ENCODE peak calls at places on chromosomes 2 and 18, in five cellular contexts. U is adrenal gland, Y is HL-60, Z is RWPE1, D is NB4. M is an unnamed sample.

GRCh38 chr18:44149706-44150105 is 531.0 kb upstream of the SETBP1 start:
- DNase-seq in D (no peak), U (no peak), Z (peak; percentile 60), Y (no peak), M (peak; percentile 60)

GRCh38 chr2:30664761-30665358 is 142.4 kb downstream of the CAPN13 start:
- DNase-seq in Y (no peak), U (no peak), Z (peak; percentile 94), D (no peak), M (peak; percentile 94)

GRCh38 chr2:232235206-232235605 is 143.3 kb upstream of the ALPP start:
- DNase-seq in U (no peak), Z (no peak), D (no peak), Y (no peak), M (peak; percentile 5)

GRCh38 chr2:142581491-142581890 is 296.0 kb upstream of the KYNU start:
- DNase-seq in Y (no peak), U (no peak), Z (no peak), D (no peak), M (no peak)

GRCh38 chr18:31070206-31070605 is 27.7 kb upstream of the DSC3 start:
- DNase-seq in Z (no peak), U (no peak), D (no peak), Y (no peak), M (no peak)

GRCh38 chr2:74756356-74756890 is 77.5 kb upstream of the HK2 start:
- DNase-seq in Y (peak; percentile 16), U (no peak), D (peak; percentile 53), Z (no peak), M (no peak)

GRCh38 chr2:130755234-130756040 is at the start of gene AMER3:
- DNase-seq in D (no peak), Y (no peak), Z (no peak), U (peak; percentile 62), M (no peak)

GRCh38 chr18:25050605-25051004 is 301.4 kb downstream of the ZNF521 start:
- DNase-seq in U (no peak), Y (no peak), D (no peak), Z (no peak), M (no peak)

DNA sequence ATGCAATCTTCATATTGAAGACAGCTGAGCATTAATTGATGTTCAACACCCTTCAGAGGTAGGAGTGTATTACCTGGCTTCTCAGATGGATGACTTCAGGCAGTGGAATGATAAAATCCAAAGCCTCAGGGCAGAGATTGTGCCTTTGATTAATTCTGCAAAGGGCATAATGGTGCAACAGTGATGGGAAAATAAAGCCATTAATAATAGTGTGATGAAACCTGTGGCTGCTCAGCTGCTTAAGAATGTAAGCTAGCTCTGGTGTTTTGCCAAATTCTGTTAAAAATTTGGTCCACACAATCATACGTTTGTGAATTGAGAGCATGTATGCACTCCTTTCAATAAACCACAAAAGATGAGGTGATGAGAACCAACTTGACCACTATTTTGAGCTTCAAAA is 5.2 kb downstream of the CTAGE1 start:
- DNase-seq in Y (no peak), D (no peak), Z (no peak), U (no peak), M (no peak)
- TF ChIP-seq CTCF in Y (no peak), D (no peak), Z (no peak), U (no peak), M (no peak)

GRCh38 chr18:11308499-11308898 is 159.1 kb upstream of the PIEZO2 start:
- DNase-seq in D (peak; percentile 69), Z (no peak), Y (peak; percentile 18), U (no peak), M (no peak)

GRCh38 chr18:11305507-11305906 is 156.1 kb upstream of the PIEZO2 start:
- DNase-seq in Z (no peak), D (no peak), Y (no peak), U (no peak), M (no peak)

GRCh38 chr18:11310476-11311086 is 161.2 kb upstream of the PIEZO2 start:
- DNase-seq in U (peak; percentile 75), Y (peak; percentile 58), D (peak; percentile 53), Z (peak; percentile 42), M (peak; percentile 58)

GRCh38 chr18:11307716-11308115 is 158.3 kb upstream of the PIEZO2 start:
- DNase-seq in Z (no peak), Y (no peak), U (no peak), D (no peak), M (no peak)

GRCh38 chr18:11309172-11309571 is 159.8 kb upstream of the PIEZO2 start:
- DNase-seq in D (peak; percentile 35), U (no peak), Z (no peak), Y (no peak), M (peak; percentile 33)
- TF ChIP-seq CTCF in D (no peak), U (no peak), Z (no peak), Y (no peak), M (peak; percentile 26)

DNA sequence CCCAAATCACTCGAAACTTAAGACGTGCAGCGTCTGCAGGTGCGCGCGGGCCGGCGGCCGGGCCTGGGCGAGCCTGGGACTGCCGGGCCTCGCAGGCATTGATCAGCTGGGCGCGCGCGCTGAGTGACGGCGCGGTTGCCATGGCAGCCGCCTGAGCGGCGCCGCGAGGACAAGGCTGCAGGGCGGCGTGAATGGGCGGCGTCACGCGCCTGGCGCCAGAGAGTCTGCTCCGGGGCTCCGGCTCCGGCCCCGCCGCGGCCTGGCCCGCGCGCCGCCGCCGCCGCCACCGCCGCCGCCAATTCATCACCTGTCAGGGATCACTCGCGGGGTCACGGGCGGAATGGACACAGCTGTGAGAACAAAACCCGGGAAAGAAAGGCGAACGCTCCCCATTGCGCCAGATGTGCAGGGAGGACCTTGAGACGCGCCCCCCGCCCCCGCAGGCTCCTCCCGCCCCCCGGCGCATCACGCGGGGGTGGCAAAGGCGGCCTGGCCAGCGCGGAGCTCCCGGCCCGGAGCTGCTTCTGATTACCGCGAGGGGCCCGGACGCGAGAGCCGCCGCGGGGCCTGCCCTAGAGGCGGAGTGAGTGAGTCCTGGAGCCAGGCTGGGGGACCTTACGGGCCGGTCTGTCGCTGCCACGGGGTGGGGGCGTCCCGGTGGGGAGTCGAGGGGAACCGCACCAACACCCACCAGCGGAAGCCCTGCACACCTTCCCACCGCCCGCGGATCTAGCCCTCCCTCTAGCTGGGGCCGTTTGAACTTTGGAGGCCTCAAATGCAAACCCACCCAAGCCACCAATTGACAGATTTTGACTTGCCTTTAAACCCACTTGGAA is 2.9 kb upstream of the ID2 start:
- DNase-seq in Z (peak; percentile 89), U (peak; percentile 97), D (peak; percentile 87), Y (peak; percentile 78), M (peak; percentile 95)
- TF ChIP-seq CTCF in Z (no peak), U (no peak), D (no peak), Y (no peak), M (peak; percentile 10)

GRCh38 chr2:172806426-172807008 is 70.9 kb downstream of the RAPGEF4 start:
- DNase-seq in Z (peak; percentile 48), U (no peak), D (peak; percentile 68), Y (peak; percentile 22), M (peak; percentile 70)
- TF ChIP-seq CTCF in Z (peak; percentile 91), U (peak; percentile 76), D (peak; percentile 89), Y (peak; percentile 57), M (peak; percentile 93)

DNA sequence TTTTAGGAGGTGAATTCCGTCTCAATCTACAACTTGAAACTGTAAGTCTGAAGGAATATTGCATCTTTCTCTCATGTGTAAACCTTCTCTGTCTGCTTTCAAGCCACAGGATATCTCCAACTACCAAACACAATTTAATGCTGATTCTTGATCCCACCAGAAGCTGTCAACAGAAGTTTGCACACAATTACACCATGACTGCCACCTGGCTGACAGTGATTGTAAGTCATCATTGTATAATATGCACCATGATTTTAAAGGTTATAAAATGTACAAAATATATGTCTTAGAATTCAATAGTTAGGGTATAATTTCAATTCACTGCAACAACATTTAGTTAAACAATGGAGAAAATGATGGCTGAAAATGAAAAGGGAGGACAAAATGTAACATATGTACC is 18.4 kb downstream of the PREPL start:
- DNase-seq in Z (peak; percentile 6), D (peak; percentile 48), U (no peak), Y (no peak), M (peak; percentile 55)
- TF ChIP-seq CTCF in Z (peak; percentile 26), D (peak; percentile 34), U (no peak), Y (no peak), M (peak; percentile 74)

DNA sequence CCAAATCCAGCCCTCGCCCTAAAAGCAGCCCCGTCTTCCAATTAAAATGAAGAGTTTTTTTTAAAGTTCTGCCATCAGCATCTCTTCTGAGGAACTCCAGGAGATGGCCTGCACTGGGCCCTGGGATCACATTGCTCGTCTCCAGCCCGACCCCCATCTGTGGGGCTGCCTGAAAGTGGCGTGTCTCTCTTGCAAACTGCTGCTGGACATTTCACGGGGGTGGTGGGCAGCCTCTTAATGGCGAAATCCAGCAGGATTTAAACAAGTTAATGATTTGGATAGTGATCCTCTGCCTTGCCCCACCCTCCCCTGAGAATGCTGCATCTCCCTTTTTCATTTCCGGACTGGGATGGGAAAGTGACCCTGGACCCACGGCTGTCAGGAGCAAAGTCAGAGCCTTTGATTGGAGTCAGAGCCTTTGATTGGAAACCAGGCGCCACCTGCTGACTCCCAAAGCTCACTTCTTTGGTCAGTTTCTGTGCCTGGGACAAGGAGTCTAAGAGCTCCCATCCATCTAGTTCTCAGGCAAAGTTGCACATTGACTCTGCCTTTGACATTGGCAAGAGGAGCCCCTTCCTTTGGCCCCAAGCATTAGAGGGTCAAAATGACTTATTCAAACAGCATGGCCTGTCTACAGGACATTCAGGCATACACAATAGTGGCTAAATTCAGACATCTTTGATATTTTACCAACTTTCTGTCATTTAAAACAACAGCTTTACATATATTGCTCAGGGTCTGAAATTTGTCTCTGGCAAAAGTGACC is 155.2 kb downstream of the SH3BP4 start:
- DNase-seq in Y (no peak), D (peak; percentile 40), U (peak; percentile 87), Z (peak; percentile 71), M (peak; percentile 81)
- TF ChIP-seq CTCF in Y (no peak), D (peak; percentile 42), U (peak; percentile 32), Z (peak; percentile 68), M (peak; percentile 87)

GRCh38 chr2:128736689-128737545 is 418.2 kb upstream of the HS6ST1 start:
- DNase-seq in D (peak; percentile 90), Z (peak; percentile 73), Y (peak; percentile 66), U (peak; percentile 89), M (peak; percentile 57)
- TF ChIP-seq CTCF in D (peak; percentile 98), Z (peak; percentile 96), Y (peak; percentile 90), U (peak; percentile 99), M (peak; percentile 91)

GRCh38 chr2:46942143-46942526 is 26.5 kb upstream of the MCFD2 start:
- DNase-seq in D (peak; percentile 72), Y (peak; percentile 57), Z (peak; percentile 60), U (peak; percentile 63), M (peak; percentile 35)

GRCh38 chr2:46935071-46935470 is 19.5 kb upstream of the MCFD2 start:
- DNase-seq in Y (no peak), Z (no peak), D (no peak), U (no peak), M (no peak)

GRCh38 chr2:46936566-46936965 is 21.0 kb upstream of the MCFD2 start:
- DNase-seq in Y (no peak), D (no peak), U (no peak), Z (no peak), M (no peak)

GRCh38 chr2:46939596-46940359 is 24.2 kb upstream of the MCFD2 start:
- DNase-seq in Z (no peak), D (no peak), Y (peak; percentile 7), U (peak; percentile 67), M (no peak)

GRCh38 chr2:46937457-46937856 is 21.9 kb upstream of the MCFD2 start:
- DNase-seq in Y (no peak), Z (no peak), D (no peak), U (no peak), M (peak; percentile 31)
- TF ChIP-seq CTCF in Y (no peak), Z (peak; percentile 35), D (peak; percentile 33), U (peak; percentile 12), M (peak; percentile 62)

DNA sequence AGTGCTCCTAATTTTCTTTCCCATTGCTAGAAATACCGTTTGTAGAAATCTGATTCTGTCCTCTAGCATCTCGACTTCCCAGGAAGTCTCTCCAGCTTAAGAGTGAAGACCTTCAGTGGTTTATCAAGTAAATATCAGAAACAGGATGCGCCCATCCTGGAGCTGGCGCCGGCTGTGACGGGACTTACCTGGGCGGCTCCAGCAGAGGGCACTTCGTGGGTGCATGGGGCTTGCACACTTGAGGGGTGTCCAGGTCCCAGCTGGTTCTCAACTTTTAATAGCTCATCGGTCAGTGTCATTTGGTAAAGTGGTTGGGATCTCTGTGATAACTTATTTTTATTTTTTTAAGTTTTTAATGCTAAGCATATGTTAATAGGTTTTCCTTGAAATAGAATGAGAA is 167.0 kb upstream of the TPO start:
- DNase-seq in D (no peak), Z (no peak), Y (no peak), U (no peak), M (no peak)
- TF ChIP-seq CTCF in D (no peak), Z (no peak), Y (no peak), U (no peak), M (peak; percentile 43)